ENCODE peak calls at places on chromosomes 5 and 9, in seven cellular contexts. J is tibial artery, W is A673, O is GM23248, Z is prostate gland, V is thyroid gland, H is kidney. X is an unnamed sample. For H3K4me1, the result is how much of the 10 kb centered on the place peaks cover.

GRCh38 chr9:108363321-108363720 is 492.5 kb downstream of the ACTL7B start:
- DNase-seq in O (no peak), H (no peak), W (no peak), Z (no peak), V (no peak), J (no peak), X (no peak)

GRCh38 chr5:173764321-173765029 is 123.7 kb upstream of the CPEB4 start:
- DNase-seq in J (peak), O (peak), V (peak), H (peak), W (no peak), Z (peak), X (no peak)

GRCh38 chr5:126780165-126780827 is 3.4 kb downstream of the LMNB1 start:
- DNase-seq in Z (peak), O (peak), H (no peak), J (peak), V (peak), W (peak), X (peak)

GRCh38 chr9:137459147-137459600 is at the start of gene NSMF:
- DNase-seq in H (peak), V (peak), Z (peak), W (peak), J (peak), O (peak), X (peak)

GRCh38 chr9:109295475-109296110 is 25.3 kb downstream of the EPB41L4B start:
- DNase-seq in W (no peak), O (no peak), Z (no peak), J (no peak), H (no peak), V (no peak), X (no peak)

GRCh38 chr5:34012791-34013190 is 4.9 kb upstream of the AMACR start:
- DNase-seq in O (peak), V (no peak), H (no peak), W (no peak), Z (no peak), J (no peak), X (no peak)

GRCh38 chr5:58544195-58544594 is 38.7 kb upstream of the RAB3C start:
- DNase-seq in H (no peak), Z (no peak), V (no peak), O (no peak), W (peak), J (no peak), X (no peak)

GRCh38 chr9:133708123-133708769 is 29.9 kb downstream of the SARDH start:
- DNase-seq in H (peak), V (no peak), W (no peak), Z (no peak), J (no peak), O (no peak), X (no peak)

GRCh38 chr9:126347911-126348760 is 21.5 kb downstream of the MVB12B start:
- DNase-seq in W (no peak), H (no peak), J (no peak), V (peak), Z (no peak), O (no peak), X (no peak)

GRCh38 chr5:103327451-103327850 is 68.9 kb downstream of the MACIR start:
- DNase-seq in J (no peak), H (no peak), V (no peak), W (no peak), O (no peak), Z (no peak), X (no peak)

GRCh38 chr5:111948517-111948916 is 191.5 kb upstream of the NREP start:
- DNase-seq in H (no peak), Z (no peak), O (peak), V (no peak), J (no peak), W (no peak), X (no peak)

DNA sequence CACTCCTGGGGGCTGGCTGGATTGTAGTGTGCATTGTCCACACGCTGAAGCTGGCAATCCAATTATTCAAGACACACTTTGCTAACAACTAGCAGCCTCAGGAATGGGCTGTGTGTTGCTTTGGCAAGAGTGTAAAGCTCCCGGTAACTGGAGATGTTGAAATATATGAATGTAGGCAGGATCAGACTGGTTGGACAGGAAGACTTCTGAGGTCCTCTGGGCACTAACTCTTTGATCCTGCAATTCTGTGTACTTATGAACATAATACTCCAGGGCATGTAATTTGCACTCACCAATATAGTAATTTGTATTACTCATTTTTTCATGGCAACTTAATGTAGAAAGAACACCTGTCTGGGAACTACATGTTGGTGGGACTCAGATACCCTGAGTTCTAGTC is 106.7 kb upstream of the SLC28A3 start:
- DNase-seq in V (no peak), O (no peak), J (no peak), W (no peak), H (no peak), Z (no peak), X (no peak)
- H3K27ac ChIP-seq in V (no peak), O (no peak), J (no peak), W (no peak), H (no peak), Z (no peak), X (no peak)

GRCh38 chr9:136089697-136090045 is 5.4 kb downstream of the NACC2 start:
- DNase-seq in J (no peak), Z (no peak), W (peak), V (no peak), H (no peak), O (peak), X (no peak)
- H3K4me1 ChIP-seq in J (half or more), Z (under half), W (half or more), V (under half), H (under half), O (under half), X (under half)

DNA sequence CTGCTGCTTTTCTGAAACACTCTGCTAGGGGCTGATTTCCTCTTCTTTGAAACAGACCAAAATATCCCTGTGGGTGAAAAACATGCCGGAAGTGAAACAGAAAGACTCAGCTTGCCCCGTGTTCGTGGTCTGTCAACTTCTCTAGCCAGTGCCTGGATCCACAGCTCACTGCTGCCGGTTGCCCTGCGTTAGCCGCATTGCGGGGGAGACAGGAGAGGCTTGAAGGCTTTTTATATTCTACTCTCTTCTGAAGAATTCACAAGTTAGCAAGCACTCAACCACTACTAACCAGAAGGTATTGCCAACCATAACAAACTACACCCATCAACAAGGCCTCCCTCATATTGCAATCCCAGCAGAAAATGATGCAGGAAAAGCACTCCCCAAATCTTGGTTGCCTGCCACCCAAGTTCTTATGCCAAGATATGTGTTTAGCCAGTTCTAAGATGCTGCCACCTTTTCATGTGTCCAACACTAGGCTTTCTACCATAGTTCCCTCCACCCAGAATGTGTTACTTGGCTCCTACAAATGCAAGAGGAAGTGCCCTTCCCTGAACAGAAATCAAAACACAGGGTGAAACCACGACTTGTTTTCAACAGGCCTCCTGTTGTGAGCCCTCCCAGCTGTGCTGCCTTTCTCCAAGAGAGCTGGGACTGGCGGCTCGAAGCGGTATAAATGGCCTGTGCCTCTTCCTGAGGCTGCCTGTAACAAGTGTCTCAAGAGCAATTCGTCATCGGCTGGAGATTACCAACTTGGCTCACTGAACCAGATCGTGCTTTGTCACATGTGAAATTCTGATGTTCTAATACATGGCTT is 128.9 kb downstream of the SNX18 start:
- DNase-seq in O (peak), J (peak), V (peak), Z (peak), W (peak), H (peak), X (peak)
- H3K4me3 ChIP-seq in O (peak), J (peak), V (no peak), Z (no peak), W (no peak), H (no peak), X (peak)

DNA sequence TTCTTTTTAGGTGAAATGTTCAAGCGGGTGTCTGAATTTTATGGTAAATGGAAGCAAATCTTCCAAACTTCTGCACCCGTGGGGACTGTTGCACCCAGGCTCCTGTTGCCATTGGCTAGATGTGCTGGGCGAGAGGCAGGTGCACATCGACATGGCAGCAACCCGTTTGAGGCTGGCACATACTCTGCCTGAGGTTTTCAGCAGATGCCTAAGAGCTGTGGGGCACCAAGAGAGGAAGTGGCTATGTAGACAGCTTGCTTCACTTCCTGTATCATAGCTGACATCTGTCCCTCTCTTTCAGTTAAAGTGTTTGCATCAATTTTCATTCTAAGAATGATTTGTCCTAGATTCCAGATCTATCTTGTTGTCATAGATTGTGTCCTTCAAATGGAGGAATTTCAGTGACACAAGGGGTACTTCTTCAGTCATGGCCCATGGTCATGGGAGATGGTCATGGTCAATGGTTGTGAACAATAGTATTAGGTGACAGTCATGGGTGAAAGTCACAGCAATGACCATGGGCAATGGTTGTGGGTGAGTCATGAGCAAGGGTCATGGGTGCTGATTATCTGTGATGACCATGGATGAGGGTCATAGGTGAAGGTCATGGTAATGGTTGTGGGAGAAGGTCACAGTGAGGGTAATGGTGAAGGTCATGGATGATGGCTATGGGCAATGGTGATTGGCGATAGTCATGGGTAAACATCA is 115.1 kb upstream of the IRX4 start:
- DNase-seq in V (no peak), H (no peak), Z (no peak), O (no peak), J (no peak), W (no peak), X (no peak)
- H3K27ac ChIP-seq in V (no peak), H (no peak), Z (no peak), O (no peak), J (no peak), W (no peak), X (no peak)

GRCh38 chr5:141608046-141608445 is 10.8 kb downstream of the DIAPH1 start:
- DNase-seq in Z (no peak), W (no peak), O (no peak), H (no peak), V (no peak), J (no peak), X (no peak)

GRCh38 chr5:141613344-141613743 is 5.5 kb downstream of the DIAPH1 start:
- DNase-seq in Z (no peak), O (no peak), J (no peak), H (no peak), W (no peak), V (no peak), X (no peak)

GRCh38 chr5:141608557-141608956 is 10.2 kb downstream of the DIAPH1 start:
- DNase-seq in V (no peak), J (no peak), Z (no peak), H (no peak), O (no peak), W (no peak), X (no peak)

GRCh38 chr5:141609044-141609443 is 9.8 kb downstream of the DIAPH1 start:
- DNase-seq in W (no peak), Z (no peak), O (no peak), J (no peak), H (no peak), V (no peak), X (no peak)

GRCh38 chr5:141611289-141611688 is 7.5 kb downstream of the DIAPH1 start:
- DNase-seq in W (no peak), Z (no peak), H (no peak), J (no peak), V (no peak), O (no peak), X (no peak)
- H3K4me1 ChIP-seq in W (under half), Z (under half), H (under half), J (under half), V (under half), O (under half), X (half or more)

GRCh38 chr9:120874861-120875565 is 2.0 kb downstream of the PHF19 start:
- DNase-seq in Z (no peak), W (no peak), O (no peak), V (no peak), J (no peak), H (no peak), X (no peak)
- H3K4me3 ChIP-seq in Z (no peak), W (peak), O (peak), V (no peak), J (peak), H (no peak), X (peak)

DNA sequence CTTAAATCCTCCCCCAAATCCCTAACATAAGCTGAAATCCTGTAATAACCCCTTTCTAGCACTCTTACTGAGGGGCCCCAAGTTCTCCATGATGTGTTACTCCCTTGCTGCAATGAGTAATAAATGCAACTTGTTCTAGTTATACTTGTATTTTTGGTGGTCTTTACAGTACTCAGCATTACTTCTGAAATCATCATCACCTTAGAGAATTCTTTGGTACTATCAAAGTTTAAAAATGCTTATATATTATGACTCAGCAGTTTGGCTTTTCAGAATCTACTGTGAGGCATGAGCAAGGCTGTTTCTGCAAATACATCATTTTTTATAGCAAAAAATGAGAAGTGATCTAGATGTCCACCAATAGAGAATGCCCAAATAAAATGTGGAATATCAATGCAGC is 20.8 kb upstream of the ROPN1L start:
- DNase-seq in O (peak), Z (no peak), V (no peak), W (no peak), H (no peak), J (no peak), X (no peak)
- H3K27ac ChIP-seq in O (peak), Z (no peak), V (no peak), W (no peak), H (no peak), J (no peak), X (no peak)

X was measured in CD8-positive, alpha-beta memory T cell.